ENCODE peak calls at places on chromosomes 3 and 15, in four cellular contexts. U is CD8-positive, alpha-beta T cell; P is right atrium auricular region; C is fibroblast of lung. N is an unnamed sample.

GRCh38 chr3:52339612-52340011 is 23.5 kb downstream of the DNAH1 start:
- DNase-seq in U (peak; percentile 26), P (no peak), C (peak; percentile 75), N (peak; percentile 88)

GRCh38 chr3:170752571-170753155 is 117.3 kb downstream of the RPL22L1 start:
- DNase-seq in U (no peak), P (no peak), C (no peak), N (no peak)

GRCh38 chr3:53195602-53196574 is 34.9 kb downstream of the PRKCD start:
- DNase-seq in U (peak; percentile 36), P (no peak), C (peak; percentile 23), N (peak; percentile 29)

GRCh38 chr3:64612082-64612860 is 75.5 kb downstream of the ADAMTS9 start:
- DNase-seq in U (no peak), P (no peak), C (peak; percentile 55), N (no peak)

GRCh38 chr3:71984843-71985594 is 200.1 kb upstream of the PROK2 start:
- DNase-seq in U (no peak), P (no peak), C (no peak), N (no peak)

GRCh38 chr3:110811050-110811449 is 260.6 kb upstream of the NECTIN3 start:
- DNase-seq in U (no peak), P (no peak), C (peak; percentile 79), N (peak; percentile 70)

GRCh38 chr15:93152951-93153350 is 63.9 kb upstream of the RGMA start:
- DNase-seq in U (no peak), P (peak; percentile 75), C (peak; percentile 20), N (peak; percentile 55)

GRCh38 chr15:85030301-85031049 is 48.8 kb downstream of the PDE8A start:
- DNase-seq in U (no peak), P (no peak), C (peak; percentile 79), N (peak; percentile 56)

GRCh38 chr3:37689645-37690356 is 171.9 kb upstream of the CTDSPL start:
- DNase-seq in U (no peak), P (no peak), C (no peak), N (no peak)

GRCh38 chr3:128432301-128432897 is 34.3 kb downstream of the DNAJB8 start:
- DNase-seq in U (no peak), P (no peak), C (no peak), N (no peak)

GRCh38 chr3:128432898-128433629 is 33.6 kb downstream of the DNAJB8 start:
- DNase-seq in U (no peak), P (no peak), C (no peak), N (no peak)

GRCh38 chr3:128430731-128431130 is 36.0 kb downstream of the DNAJB8 start:
- DNase-seq in U (no peak), P (no peak), C (no peak), N (no peak)

GRCh38 chr3:128430276-128430675 is 36.4 kb downstream of the DNAJB8 start:
- DNase-seq in U (no peak), P (no peak), C (no peak), N (no peak)

DNA sequence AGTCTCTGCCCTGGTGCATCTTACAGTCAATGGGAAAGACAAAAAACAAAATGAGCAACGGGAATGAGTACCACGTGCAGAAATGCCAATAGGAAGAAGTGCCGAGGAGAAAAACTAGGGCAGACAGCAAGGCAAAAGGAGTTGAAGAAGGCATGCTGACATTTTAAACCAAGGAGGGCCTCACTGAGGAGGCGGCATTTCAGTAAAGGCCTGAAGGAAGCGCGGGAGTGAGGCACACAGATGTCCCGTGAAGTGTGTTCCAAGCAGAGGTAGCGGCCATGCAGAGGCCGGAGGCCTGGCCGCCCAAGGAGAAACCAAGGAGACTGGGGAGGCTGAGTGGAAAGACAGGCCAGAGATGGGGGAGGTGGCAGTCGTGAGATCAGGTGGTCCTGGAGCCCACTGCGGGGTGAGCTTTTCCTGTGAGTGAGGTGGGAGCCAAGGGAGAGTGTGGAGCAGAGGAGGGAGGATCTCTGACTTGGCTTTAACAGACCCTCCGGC is 34.8 kb downstream of the DNAJB8 start:
- DNase-seq in U (no peak), P (no peak), C (no peak), N (no peak)
- H3K4me3 ChIP-seq in U (no peak overlapping the region), P (no peak overlapping the region), C (no peak overlapping the region), N (no peak overlapping the region)

GRCh38 chr15:82108489-82109078 is 62.8 kb upstream of the MEX3B start:
- DNase-seq in U (peak; percentile 59), P (no peak), C (peak; percentile 38), N (peak; percentile 59)
- TF ChIP-seq CTCF in U (peak; percentile 66), P (peak; percentile 82), C (peak; percentile 90), N (peak; percentile 91)

DNA sequence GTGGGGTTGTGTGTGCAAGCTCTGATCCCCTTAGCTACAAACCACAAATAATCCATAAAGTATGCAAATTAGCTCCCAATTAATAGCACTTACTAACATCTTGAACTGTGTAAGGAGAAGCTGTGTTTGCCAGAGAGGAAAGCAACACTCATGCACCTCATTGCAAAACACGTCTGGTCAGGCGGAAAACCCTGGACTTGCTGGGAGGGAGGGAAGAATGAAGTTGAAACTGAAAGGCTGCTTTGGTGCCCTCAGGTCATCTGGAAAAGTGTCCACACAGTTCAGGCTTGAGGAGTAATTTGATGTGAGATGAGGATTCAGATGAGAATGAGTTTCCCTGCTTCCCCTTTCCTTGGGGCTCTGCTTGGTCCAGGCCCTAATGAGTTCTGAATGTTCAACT is 185.5 kb upstream of the ANKRD28 start:
- DNase-seq in U (no peak), P (no peak), C (peak; percentile 74), N (peak; percentile 58)
- H3K4me3 ChIP-seq in U (no peak overlapping the region), P (no peak overlapping the region), C (peak overlapping the region; percentile 48), N (no peak overlapping the region)

DNA sequence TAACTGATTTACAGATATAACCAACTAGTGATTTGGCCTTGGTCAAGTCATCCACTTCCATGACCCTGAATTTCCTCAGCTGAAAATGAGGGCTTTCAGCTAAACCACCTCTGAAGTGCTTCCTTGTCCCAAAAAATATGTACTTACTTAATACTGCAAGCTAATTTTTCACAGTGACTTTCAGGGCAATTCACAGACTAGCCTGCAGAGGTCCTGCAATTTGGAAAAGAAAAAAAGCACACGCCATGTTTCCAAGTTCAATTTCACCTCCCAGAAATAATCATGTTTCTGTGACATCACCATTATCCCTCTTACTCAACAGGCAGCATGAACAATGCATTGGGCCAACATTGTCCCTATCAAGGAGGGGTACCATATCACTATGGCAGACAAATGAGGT is 218.2 kb downstream of the SHOX2 start:
- DNase-seq in U (no peak), P (no peak), C (no peak), N (no peak)
- TF ChIP-seq CTCF in U (no peak), P (no peak), C (peak; percentile 3), N (no peak)

DNA sequence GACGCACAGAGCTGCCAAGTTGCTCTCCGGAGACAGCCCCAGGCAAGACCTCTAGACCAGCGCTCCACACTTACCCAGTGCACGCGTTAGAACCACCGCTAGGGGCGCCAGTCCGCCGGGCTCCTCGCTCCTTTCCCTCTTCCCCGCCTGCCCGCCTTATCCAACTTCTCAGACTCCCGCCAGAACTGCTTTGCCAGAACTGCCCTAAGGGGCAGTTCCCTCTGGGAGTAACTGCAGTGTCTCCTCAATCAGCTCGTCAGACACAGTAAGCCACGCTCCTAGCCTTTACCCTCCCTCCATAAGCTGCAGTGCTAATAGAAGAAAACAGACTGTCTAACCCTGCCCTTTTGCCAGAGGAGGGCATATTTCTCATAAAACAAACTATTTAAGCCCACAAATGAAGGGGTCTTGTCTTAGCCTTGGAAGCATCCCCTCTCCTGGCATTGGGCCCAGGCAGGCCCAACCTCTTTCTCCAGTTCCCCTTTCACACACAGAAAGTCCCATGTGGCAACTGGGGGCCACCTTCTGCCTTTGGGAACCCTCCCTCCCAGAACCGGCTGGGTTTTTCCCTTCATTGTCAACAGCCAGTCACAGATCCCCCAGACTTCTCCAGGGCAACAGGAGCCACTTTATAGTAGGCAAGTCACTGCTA is 3.7 kb downstream of the BMF start:
- DNase-seq in U (peak; percentile 72), P (peak; percentile 92), C (peak; percentile 69), N (peak; percentile 83)
- H3K4me3 ChIP-seq in U (no peak overlapping the region), P (no peak overlapping the region), C (peak overlapping the region; percentile 25), N (no peak overlapping the region)